ENCODE peak calls at places on chromosomes 4 and X, in five cellular contexts. N is NCI-H748 treated with DMSO at 0.1 percent for 48 hours, Z is hippocampal formation, S is hepatocyte, R is choroid plexus epithelial cell. K is an unnamed sample.

GRCh38 chrX:24899391-24899790 is 116.4 kb downstream of the ARX start:
- DNase-seq in N (peak), Z (no peak), S (no peak), R (no peak), K (no peak)

GRCh38 chr4:187493661-187494060 is 501.9 kb upstream of the ZFP42 start:
- DNase-seq in N (no peak), Z (no peak), S (no peak), R (no peak), K (no peak)

GRCh38 chrX:103356023-103356798 is at the start of gene TCEAL9:
- DNase-seq in N (peak), Z (peak), S (peak), R (peak), K (peak)

GRCh38 chrX:121579016-121579760 is 531.8 kb downstream of the GLUD2 start:
- DNase-seq in N (peak), Z (no peak), S (peak), R (peak), K (no peak)

GRCh38 chr4:83340692-83341343 is 6.2 kb upstream of the HPSE start:
- DNase-seq in N (no peak), Z (no peak), S (no peak), R (no peak), K (no peak)

GRCh38 chrX:48685416-48685815 is 1.8 kb downstream of the WAS start:
- DNase-seq in N (no peak), Z (no peak), S (no peak), R (no peak), K (no peak)

GRCh38 chr4:44046491-44046890 is 402.1 kb downstream of the KCTD8 start:
- DNase-seq in N (no peak), Z (no peak), S (no peak), R (no peak), K (no peak)

GRCh38 chr4:165971941-165972340 is 98.9 kb downstream of the TLL1 start:
- DNase-seq in N (no peak), Z (no peak), S (no peak), R (no peak), K (no peak)

GRCh38 chr4:139704915-139705485 is 39.4 kb downstream of the MGST2 start:
- DNase-seq in N (no peak), Z (no peak), S (no peak), R (peak), K (no peak)

GRCh38 chr4:6907658-6908191 is 1.9 kb upstream of the TBC1D14 start:
- DNase-seq in N (peak), Z (no peak), S (peak), R (peak), K (peak)

GRCh38 chrX:150508461-150509367 is 59.7 kb upstream of the MTM1 start:
- DNase-seq in N (no peak), Z (peak), S (no peak), R (peak), K (no peak)

GRCh38 chr4:8108991-8109390 is 49.6 kb downstream of the ABLIM2 start:
- DNase-seq in N (no peak), Z (no peak), S (no peak), R (no peak), K (peak)

GRCh38 chr4:68152411-68152810 is 22.7 kb upstream of the TMPRSS11F start:
- DNase-seq in N (no peak), Z (no peak), S (peak), R (no peak), K (no peak)

GRCh38 chrX:23548164-23548563 is 119.1 kb upstream of the PRDX4 start:
- DNase-seq in N (no peak), Z (no peak), S (no peak), R (peak), K (no peak)

GRCh38 chrX:39338583-39338982 is 537.3 kb downstream of the MID1IP1 start:
- DNase-seq in N (no peak), Z (no peak), S (no peak), R (no peak), K (no peak)

GRCh38 chr4:150664935-150665334 is 83.0 kb downstream of the MAB21L2 start:
- DNase-seq in N (no peak), Z (no peak), S (no peak), R (peak), K (no peak)

K was measured in NCI-H345.